ENCODE peak calls at places on chromosomes 16 and 17, in six cellular contexts. N is ACHN, F is aorta, V is cardiac fibroblast, L is AG09309, P is PC-3. D is an unnamed sample.

GRCh38 chr17:59254742-59255141 is 34.4 kb downstream of the GDPD1 start:
- DNase-seq in N (no peak), F (no peak), V (no peak), L (no peak), P (peak; percentile 49), D (no peak)

GRCh38 chr17:37393352-37393751 is 13.3 kb downstream of the ACACA start:
- DNase-seq in N (no peak), F (no peak), V (no peak), L (no peak), P (no peak), D (no peak)

GRCh38 chr17:43536236-43537088 is 9.7 kb downstream of the ETV4 start:
- DNase-seq in N (peak; percentile 40), F (peak; percentile 16), V (peak; percentile 76), L (no peak), P (peak; percentile 43), D (no peak)

GRCh38 chr17:45850468-45850867 is 5.8 kb downstream of the SPPL2C start:
- DNase-seq in N (no peak), F (no peak), V (no peak), L (no peak), P (no peak), D (no peak)

GRCh38 chr16:73192227-73192894 is 144.4 kb upstream of the ZFHX3 start:
- DNase-seq in N (no peak), F (no peak), V (no peak), L (peak; percentile 84), P (no peak), D (no peak)

GRCh38 chr16:369866-370436 is 387 bp downstream of the MRPL28 start:
- DNase-seq in N (peak; percentile 58), F (no peak), V (peak; percentile 19), L (no peak), P (peak; percentile 9), D (no peak)

GRCh38 chr16:84475643-84476240 is 28.7 kb downstream of the MEAK7 start:
- DNase-seq in N (no peak), F (peak; percentile 48), V (no peak), L (no peak), P (peak; percentile 5), D (no peak)

GRCh38 chr16:8951447-8952280 is 12.0 kb downstream of the USP7 start:
- DNase-seq in N (no peak), F (no peak), V (no peak), L (no peak), P (peak; percentile 19), D (no peak)

GRCh38 chr17:76243826-76244679 is 3.8 kb upstream of the RNF157 start:
- DNase-seq in N (no peak), F (peak; percentile 52), V (no peak), L (no peak), P (no peak), D (no peak)

GRCh38 chr17:19384723-19385391 is 2.1 kb downstream of the MFAP4 start:
- DNase-seq in N (no peak), F (peak; percentile 91), V (peak; percentile 98), L (peak; percentile 79), P (no peak), D (no peak)

GRCh38 chr17:66076546-66077190 is 115.3 kb downstream of the CEP112 start:
- DNase-seq in N (no peak), F (no peak), V (no peak), L (no peak), P (no peak), D (no peak)

GRCh38 chr16:82695806-82696205 is 69.0 kb downstream of the CDH13 start:
- DNase-seq in N (no peak), F (no peak), V (peak; percentile 15), L (no peak), P (no peak), D (no peak)

GRCh38 chr17:42311240-42312034 is 23.1 kb downstream of the STAT5A start:
- DNase-seq in N (no peak), F (peak; percentile 91), V (peak; percentile 97), L (peak; percentile 63), P (no peak), D (no peak)

GRCh38 chr17:73278465-73279453 is 17.1 kb upstream of the CPSF4L start:
- DNase-seq in N (no peak), F (no peak), V (peak; percentile 57), L (no peak), P (peak; percentile 27), D (no peak)

GRCh38 chr16:64586756-64587155 is 535.1 kb downstream of the CDH11 start:
- DNase-seq in N (no peak), F (no peak), V (no peak), L (no peak), P (no peak), D (no peak)

GRCh38 chr17:52157161-52157560 is 1.4 kb downstream of the CA10 start:
- DNase-seq in N (no peak), F (no peak), V (no peak), L (no peak), P (no peak), D (no peak)

GRCh38 chr16:57100445-57100844 is 8.1 kb downstream of the CPNE2 start:
- DNase-seq in N (no peak), F (no peak), V (no peak), L (no peak), P (no peak), D (no peak)

GRCh38 chr17:6257339-6257738 is 177.6 kb downstream of the AIPL1 start:
- DNase-seq in N (no peak), F (no peak), V (peak; percentile 12), L (no peak), P (peak; percentile 6), D (no peak)

GRCh38 chr17:14084955-14085354 is 15.7 kb downstream of the COX10 start:
- DNase-seq in N (no peak), F (no peak), V (no peak), L (no peak), P (no peak), D (no peak)

GRCh38 chr17:17913695-17914332 is 58.4 kb downstream of the TOM1L2 start:
- DNase-seq in N (peak; percentile 91), F (peak; percentile 84), V (peak; percentile 81), L (peak; percentile 79), P (peak; percentile 96), D (peak; percentile 85)

GRCh38 chr17:7992516-7992915 is 9.9 kb upstream of the GUCY2D start:
- DNase-seq in N (peak; percentile 36), F (no peak), V (no peak), L (no peak), P (peak; percentile 77), D (peak; percentile 95)

GRCh38 chr17:38867179-38867994 is 2.5 kb upstream of the LASP1 start:
- DNase-seq in N (peak; percentile 77), F (no peak), V (peak; percentile 76), L (no peak), P (peak; percentile 64), D (no peak)

GRCh38 chr17:12998461-12998860 is 19.4 kb downstream of the ELAC2 start:
- DNase-seq in N (no peak), F (peak; percentile 61), V (no peak), L (no peak), P (no peak), D (no peak)

GRCh38 chr17:77577491-77577890 is 381.0 kb upstream of the TNRC6C start:
- DNase-seq in N (no peak), F (peak; percentile 45), V (no peak), L (no peak), P (no peak), D (no peak)

GRCh38 chr17:1143573-1143972 is 36.2 kb downstream of the ABR start:
- DNase-seq in N (no peak), F (no peak), V (peak; percentile 64), L (no peak), P (no peak), D (no peak)

GRCh38 chr17:45431531-45432404 is 902 bp downstream of the ARHGAP27 start:
- DNase-seq in N (peak; percentile 86), F (peak; percentile 87), V (peak; percentile 40), L (no peak), P (peak; percentile 97), D (peak; percentile 57)

GRCh38 chr17:8991514-8992285 is 26.2 kb upstream of the PIK3R5 start:
- DNase-seq in N (peak; percentile 66), F (peak; percentile 85), V (peak; percentile 71), L (no peak), P (peak; percentile 63), D (peak; percentile 10)

GRCh38 chr16:47069841-47070584 is 73.7 kb downstream of the NETO2 start:
- DNase-seq in N (no peak), F (no peak), V (no peak), L (no peak), P (no peak), D (no peak)

GRCh38 chr16:52624891-52625290 is 77.9 kb upstream of the TOX3 start:
- DNase-seq in N (no peak), F (no peak), V (no peak), L (no peak), P (no peak), D (no peak)

GRCh38 chr17:76293106-76293505 is 15.0 kb downstream of the QRICH2 start:
- DNase-seq in N (no peak), F (no peak), V (no peak), L (no peak), P (no peak), D (no peak)

GRCh38 chr17:17071531-17072360 is 29.5 kb downstream of the MPRIP start:
- DNase-seq in N (no peak), F (peak; percentile 55), V (no peak), L (no peak), P (no peak), D (no peak)

GRCh38 chr16:35575432-35575821 is 2116.0 kb downstream of the TP53TG3F start:
- DNase-seq in N (no peak), F (no peak), V (no peak), L (no peak), P (no peak), D (no peak)

D was measured in epithelial cell of prostate.